ENCODE peak calls at places on chromosomes 1 and 21, in ten cellular contexts. H is GM12892, Z is tibial nerve, A is heart left ventricle, L is H1, Y is ovary, G is IMR-90, P is uterus, C is thyroid gland, T is body of pancreas. N is an unnamed sample.

GRCh38 chr21:36310016-36310415 is 10.0 kb upstream of the MORC3 start:
- DNase-seq in L (no peak), H (no peak), T (no peak), P (no peak), Z (no peak), A (no peak), Y (no peak), C (no peak), G (no peak), N (no peak)

GRCh38 chr21:26814374-26814773 is 30.8 kb downstream of the ADAMTS1 start:
- DNase-seq in P (no peak), H (no peak), Z (no peak), A (no peak), T (no peak), Y (no peak), G (peak; percentile 61), C (no peak), L (no peak), N (no peak)

GRCh38 chr1:173038875-173039554 is 11.7 kb downstream of the TNFSF18 start:
- DNase-seq in A (no peak), P (no peak), H (no peak), T (no peak), G (no peak), L (no peak), C (no peak), Y (no peak), Z (no peak), N (no peak)

GRCh38 chr1:27536767-27537166 is 46.8 kb upstream of the WASF2 start:
- DNase-seq in Z (no peak), Y (peak; percentile 80), P (peak; percentile 83), C (peak; percentile 93), H (no peak), A (peak; percentile 75), L (peak; percentile 66), T (peak; percentile 55), G (peak; percentile 82), N (no peak)

GRCh38 chr1:21594935-21595897 is 73.9 kb downstream of the RAP1GAP start:
- DNase-seq in P (no peak), H (peak; percentile 64), A (peak; percentile 53), T (peak; percentile 74), L (peak; percentile 93), Z (peak; percentile 48), C (peak; percentile 54), Y (peak; percentile 54), G (peak; percentile 36), N (no peak)

GRCh38 chr1:215114154-215114933 is 31.8 kb downstream of the KCNK2 start:
- DNase-seq in H (no peak), C (no peak), A (no peak), Y (no peak), Z (no peak), T (no peak), L (no peak), G (peak; percentile 90), P (no peak), N (no peak)

GRCh38 chr1:90840323-90840722 is 123.2 kb upstream of the BARHL2 start:
- DNase-seq in C (no peak), A (no peak), Y (no peak), T (no peak), L (no peak), P (no peak), Z (no peak), G (no peak), H (no peak), N (no peak)

GRCh38 chr1:9767964-9768668 is 55.6 kb downstream of the CLSTN1 start:
- DNase-seq in P (no peak), L (peak; percentile 58), G (no peak), H (no peak), Y (no peak), A (no peak), C (no peak), Z (no peak), T (no peak), N (peak; percentile 28)

GRCh38 chr1:3491291-3492246 is 37.1 kb downstream of the ARHGEF16 start:
- DNase-seq in Y (peak; percentile 87), P (peak; percentile 83), H (peak; percentile 95), Z (peak; percentile 78), G (peak; percentile 24), L (peak; percentile 97), C (peak; percentile 78), A (peak; percentile 71), T (peak; percentile 85), N (peak; percentile 60)

GRCh38 chr1:6614019-6614952 is 755 bp downstream of the PHF13 start:
- DNase-seq in H (peak; percentile 89), P (peak; percentile 70), G (peak; percentile 21), Y (peak; percentile 85), C (peak; percentile 56), A (peak; percentile 73), Z (no peak), L (peak; percentile 65), T (peak; percentile 61), N (peak; percentile 78)

GRCh38 chr21:39106881-39107462 is 76.3 kb downstream of the PSMG1 start:
- DNase-seq in P (no peak), C (no peak), A (no peak), L (peak; percentile 22), T (no peak), Z (no peak), Y (no peak), G (no peak), H (no peak), N (no peak)

GRCh38 chr1:23019851-23020625 is 770 bp downstream of the KDM1A start:
- DNase-seq in C (peak; percentile 34), Y (no peak), T (peak; percentile 50), L (no peak), A (peak; percentile 7), G (peak; percentile 40), P (peak; percentile 17), Z (peak; percentile 9), H (peak; percentile 29), N (peak; percentile 79)

GRCh38 chr1:151934048-151934493 is 24.8 kb upstream of the THEM4 start:
- DNase-seq in A (peak; percentile 30), P (no peak), Y (no peak), L (no peak), H (no peak), Z (peak; percentile 54), C (peak; percentile 25), G (peak; percentile 60), T (peak; percentile 41), N (peak; percentile 85)

GRCh38 chr1:18530567-18531502 is 50.1 kb downstream of the KLHDC7A start:
- DNase-seq in Y (no peak), T (no peak), H (no peak), C (no peak), A (no peak), Z (no peak), G (no peak), L (peak; percentile 48), P (no peak), N (peak; percentile 32)

GRCh38 chr1:7223334-7224080 is 438.3 kb downstream of the CAMTA1 start:
- DNase-seq in T (no peak), H (no peak), Y (no peak), L (no peak), A (no peak), P (no peak), Z (no peak), C (no peak), G (peak; percentile 97), N (no peak)

GRCh38 chr1:1069711-1070676 is 4.1 kb downstream of the RNF223 start:
- DNase-seq in C (no peak), A (no peak), T (no peak), L (no peak), P (no peak), Z (no peak), Y (no peak), G (peak; percentile 29), H (no peak), N (peak; percentile 38)

GRCh38 chr1:30423570-30423969 is 299.8 kb downstream of the MATN1 start:
- DNase-seq in L (peak; percentile 23), A (peak; percentile 1), P (no peak), Y (no peak), H (no peak), G (no peak), Z (no peak), C (no peak), T (no peak), N (no peak)

GRCh38 chr21:41435728-41436127 is 9.7 kb downstream of the MX1 start:
- DNase-seq in H (no peak), T (no peak), G (no peak), Y (no peak), L (no peak), C (no peak), A (no peak), P (no peak), Z (no peak), N (no peak)
- TF ChIP-seq POLR2A in H (no peak), T (no peak), G (no peak), Y (no peak), L (no peak), C (no peak), A (no peak), P (no peak), Z (no peak), N (no peak)

GRCh38 chr1:80066060-80066459 is 1059.5 kb upstream of the ADGRL4 start:
- DNase-seq in Y (no peak), P (no peak), L (no peak), A (no peak), H (no peak), Z (no peak), G (no peak), T (no peak), C (no peak), N (no peak)
- TF ChIP-seq POLR2A in Y (no peak), P (no peak), L (no peak), A (no peak), H (no peak), Z (no peak), G (no peak), T (no peak), C (no peak), N (no peak)

DNA sequence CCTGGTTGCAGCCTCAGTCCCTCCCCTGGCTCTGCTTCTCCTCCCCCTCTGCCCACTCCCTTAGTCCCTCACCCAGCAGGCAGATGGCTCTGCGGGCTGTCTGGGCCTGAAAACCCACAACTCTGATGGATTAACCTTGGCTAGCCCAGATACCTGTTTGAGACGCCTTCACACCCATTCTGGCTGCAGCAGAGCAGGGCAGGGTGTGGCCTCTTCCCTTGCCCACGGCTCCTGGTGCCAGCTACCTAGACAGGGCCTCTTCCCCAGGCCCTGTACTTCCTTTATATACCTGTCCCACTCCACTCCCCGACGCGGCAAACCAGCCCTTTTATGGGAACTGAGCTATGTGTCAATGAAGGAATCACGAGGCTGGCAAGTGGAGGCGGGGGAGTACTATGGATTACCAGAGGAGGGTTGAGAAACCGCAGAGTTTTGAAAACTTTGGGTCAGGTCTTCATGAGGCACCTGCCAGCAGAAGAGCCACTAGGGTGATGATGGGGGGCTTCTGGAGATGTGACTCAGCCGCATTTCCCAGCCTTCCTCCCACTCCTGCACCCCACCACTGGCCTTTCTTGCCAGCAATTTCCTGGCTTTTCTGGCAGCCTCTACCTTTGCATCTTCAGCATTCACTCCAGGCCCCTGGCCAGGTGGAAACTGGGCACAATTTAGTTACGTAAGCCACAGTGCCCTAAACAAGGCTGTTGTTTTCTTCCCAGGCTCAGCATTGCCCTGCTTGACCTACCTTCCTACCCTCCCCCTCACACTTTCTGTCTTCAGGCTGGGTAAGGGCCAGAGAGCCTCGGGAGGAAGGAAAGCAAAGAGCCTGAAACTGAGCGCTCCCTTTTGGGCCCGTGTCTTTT is at the start of gene CHI3L1:
- DNase-seq in Z (no peak), P (peak; percentile 60), G (no peak), C (peak; percentile 71), H (no peak), T (peak; percentile 46), A (no peak), Y (peak; percentile 35), L (no peak), N (no peak)
- TF ChIP-seq POLR2A in Z (no peak), P (no peak), G (no peak), C (no peak), H (no peak), T (no peak), A (no peak), Y (no peak), L (no peak), N (no peak)

GRCh38 chr21:45511661-45512431 is 30.4 kb downstream of the SLC19A1 start:
- DNase-seq in H (no peak), P (no peak), C (no peak), T (no peak), L (no peak), Z (no peak), G (no peak), Y (peak; percentile 26), A (no peak), N (no peak)
- TF ChIP-seq POLR2A in H (no peak), P (no peak), C (no peak), T (no peak), L (no peak), Z (no peak), G (no peak), Y (no peak), A (no peak), N (no peak)

N was measured in erythroblast.